ENCODE peak calls at places on chromosomes 13 and 19, in six cellular contexts. B is keratinocyte, G is fibroblast of mammary gland, N is A549, T is A673, R is neural progenitor cell. V is an unnamed sample.

GRCh38 chr13:24035411-24035810 is 125.1 kb upstream of the SPATA13 start:
- DNase-seq in B (no peak), G (no peak), N (no peak), T (no peak), R (no peak), V (no peak)

GRCh38 chr19:1513492-1514294 is 874 bp upstream of the ADAMTSL5 start:
- DNase-seq in B (no peak), G (peak), N (peak), T (peak), R (peak), V (peak)

GRCh38 chr13:51518847-51519246 is 65.4 kb upstream of the WDFY2 start:
- DNase-seq in B (no peak), G (peak), N (no peak), T (peak), R (no peak), V (no peak)

GRCh38 chr19:47428177-47428894 is 9.0 kb upstream of the MEIS3 start:
- DNase-seq in B (peak), G (peak), N (peak), T (peak), R (peak), V (peak)

GRCh38 chr19:19602136-19602712 is 16.3 kb downstream of the PBX4 start:
- DNase-seq in B (no peak), G (no peak), N (no peak), T (no peak), R (no peak), V (no peak)

GRCh38 chr13:36288794-36289391 is 8.7 kb downstream of the CCDC169 start:
- DNase-seq in B (no peak), G (no peak), N (no peak), T (peak), R (peak), V (no peak)

GRCh38 chr19:33649919-33650305 is 28.2 kb downstream of the CHST8 start:
- DNase-seq in B (no peak), G (no peak), N (no peak), T (no peak), R (no peak), V (no peak)

GRCh38 chr13:48784906-48785555 is 131.3 kb downstream of the CYSLTR2 start:
- DNase-seq in B (no peak), G (no peak), N (no peak), T (no peak), R (no peak), V (no peak)

GRCh38 chr13:48648446-48648845 is 5.3 kb upstream of the CYSLTR2 start:
- DNase-seq in B (no peak), G (no peak), N (no peak), T (no peak), R (no peak), V (no peak)

GRCh38 chr19:33269016-33269415 is 33.3 kb downstream of the CEBPA start:
- DNase-seq in B (no peak), G (no peak), N (no peak), T (no peak), R (no peak), V (no peak)

GRCh38 chr19:47848871-47849473 is 10.1 kb upstream of the TPRX2 start:
- DNase-seq in B (no peak), G (peak), N (peak), T (peak), R (peak), V (peak)

GRCh38 chr19:48543121-48543710 is 8.8 kb upstream of the SULT2B1 start:
- DNase-seq in B (peak), G (peak), N (peak), T (no peak), R (no peak), V (peak)

GRCh38 chr19:17536957-17537356 is 18.5 kb upstream of the COLGALT1 start:
- DNase-seq in B (no peak), G (peak), N (no peak), T (no peak), R (no peak), V (no peak)

GRCh38 chr13:109749365-109749764 is 37.0 kb downstream of the IRS2 start:
- DNase-seq in B (no peak), G (no peak), N (no peak), T (no peak), R (no peak), V (no peak)

GRCh38 chr13:100987993-100988392 is 313.4 kb upstream of the TMTC4 start:
- DNase-seq in B (no peak), G (peak), N (no peak), T (peak), R (peak), V (no peak)

GRCh38 chr13:73792796-73793195 is 341.4 kb downstream of the KLF12 start:
- DNase-seq in B (no peak), G (no peak), N (no peak), T (peak), R (no peak), V (no peak)

GRCh38 chr19:54473071-54473941 is at the start of gene CDC42EP5:
- DNase-seq in B (no peak), G (peak), N (no peak), T (peak), R (peak), V (peak)

GRCh38 chr13:79128158-79128557 is 277.9 kb downstream of the RBM26 start:
- DNase-seq in B (peak), G (peak), N (no peak), T (no peak), R (no peak), V (peak)

GRCh38 chr13:41196620-41197019 is 2.3 kb upstream of the KBTBD7 start:
- DNase-seq in B (no peak), G (peak), N (no peak), T (no peak), R (no peak), V (peak)

GRCh38 chr13:51107996-51108395 is 3.1 kb downstream of the C13orf42 start:
- DNase-seq in B (no peak), G (no peak), N (no peak), T (no peak), R (no peak), V (no peak)

GRCh38 chr13:52356327-52356726 is 49.6 kb downstream of the THSD1 start:
- DNase-seq in B (peak), G (peak), N (no peak), T (no peak), R (no peak), V (peak)

GRCh38 chr19:33296473-33297060 is 5.8 kb downstream of the CEBPA start:
- DNase-seq in B (no peak), G (peak), N (no peak), T (no peak), R (no peak), V (no peak)

GRCh38 chr19:28915737-28916460 is 297.1 kb downstream of the UQCRFS1 start:
- DNase-seq in B (no peak), G (no peak), N (no peak), T (no peak), R (no peak), V (no peak)

GRCh38 chr19:30856786-30857185 is 484.6 kb downstream of the ZNF536 start:
- DNase-seq in B (no peak), G (no peak), N (no peak), T (no peak), R (no peak), V (no peak)

GRCh38 chr19:12841094-12841493 is 2.8 kb downstream of the MAST1 start:
- DNase-seq in B (no peak), G (peak), N (no peak), T (no peak), R (peak), V (peak)

GRCh38 chr13:20869540-20869939 is 33.0 kb downstream of the XPO4 start:
- DNase-seq in B (no peak), G (peak), N (no peak), T (peak), R (no peak), V (peak)

GRCh38 chr13:92463134-92463533 is 763.5 kb upstream of the GPC6 start:
- DNase-seq in B (no peak), G (no peak), N (no peak), T (no peak), R (no peak), V (no peak)

GRCh38 chr13:44117351-44117750 is 237.6 kb downstream of the LACC1 start:
- DNase-seq in B (no peak), G (no peak), N (no peak), T (peak), R (no peak), V (peak)

GRCh38 chr19:29442094-29442493 is 83.7 kb upstream of the VSTM2B start:
- DNase-seq in B (no peak), G (no peak), N (no peak), T (no peak), R (no peak), V (no peak)

GRCh38 chr19:53977991-53978731 is 13.3 kb upstream of the CACNG6 start:
- DNase-seq in B (no peak), G (peak), N (peak), T (peak), R (peak), V (peak)

GRCh38 chr19:10293637-10294367 is 4.0 kb downstream of the ICAM5 start:
- DNase-seq in B (no peak), G (no peak), N (no peak), T (no peak), R (peak), V (no peak)

GRCh38 chr19:31261651-31262331 is 87.4 kb downstream of the TSHZ3 start:
- DNase-seq in B (no peak), G (no peak), N (no peak), T (peak), R (no peak), V (peak)

GRCh38 chr19:9149976-9150375 is 9.8 kb downstream of the ZNF317 start:
- DNase-seq in B (no peak), G (no peak), N (no peak), T (no peak), R (no peak), V (no peak)

GRCh38 chr13:34349091-34349722 is 531.3 kb downstream of the RFC3 start:
- DNase-seq in B (no peak), G (peak), N (no peak), T (no peak), R (no peak), V (peak)

GRCh38 chr13:74015137-74015536 is 119.1 kb downstream of the KLF12 start:
- DNase-seq in B (no peak), G (peak), N (peak), T (no peak), R (no peak), V (peak)

GRCh38 chr19:27822336-27822735 is 1390.6 kb downstream of the UQCRFS1 start:
- DNase-seq in B (no peak), G (peak), N (no peak), T (no peak), R (no peak), V (no peak)

GRCh38 chr13:33480561-33480960 is 195.0 kb upstream of the STARD13 start:
- DNase-seq in B (no peak), G (peak), N (no peak), T (no peak), R (no peak), V (no peak)

GRCh38 chr13:24671367-24672117 is 8.7 kb upstream of the ATP12A start:
- DNase-seq in B (peak), G (peak), N (peak), T (peak), R (peak), V (peak)

GRCh38 chr19:262125-262524 is 29.1 kb downstream of the PLPP2 start:
- DNase-seq in B (no peak), G (no peak), N (no peak), T (no peak), R (no peak), V (no peak)
- TF ChIP-seq CTCF in B (no peak), G (no peak), N (no peak), T (no peak), R (no peak), V (no peak)

GRCh38 chr19:38528213-38528755 is 89.5 kb downstream of the MAP4K1 start:
- DNase-seq in B (no peak), G (no peak), N (no peak), T (no peak), R (no peak), V (no peak)
- H3K4me3 ChIP-seq in B (no peak), G (no peak), N (peak), T (no peak), R (no peak), V (no peak)

DNA sequence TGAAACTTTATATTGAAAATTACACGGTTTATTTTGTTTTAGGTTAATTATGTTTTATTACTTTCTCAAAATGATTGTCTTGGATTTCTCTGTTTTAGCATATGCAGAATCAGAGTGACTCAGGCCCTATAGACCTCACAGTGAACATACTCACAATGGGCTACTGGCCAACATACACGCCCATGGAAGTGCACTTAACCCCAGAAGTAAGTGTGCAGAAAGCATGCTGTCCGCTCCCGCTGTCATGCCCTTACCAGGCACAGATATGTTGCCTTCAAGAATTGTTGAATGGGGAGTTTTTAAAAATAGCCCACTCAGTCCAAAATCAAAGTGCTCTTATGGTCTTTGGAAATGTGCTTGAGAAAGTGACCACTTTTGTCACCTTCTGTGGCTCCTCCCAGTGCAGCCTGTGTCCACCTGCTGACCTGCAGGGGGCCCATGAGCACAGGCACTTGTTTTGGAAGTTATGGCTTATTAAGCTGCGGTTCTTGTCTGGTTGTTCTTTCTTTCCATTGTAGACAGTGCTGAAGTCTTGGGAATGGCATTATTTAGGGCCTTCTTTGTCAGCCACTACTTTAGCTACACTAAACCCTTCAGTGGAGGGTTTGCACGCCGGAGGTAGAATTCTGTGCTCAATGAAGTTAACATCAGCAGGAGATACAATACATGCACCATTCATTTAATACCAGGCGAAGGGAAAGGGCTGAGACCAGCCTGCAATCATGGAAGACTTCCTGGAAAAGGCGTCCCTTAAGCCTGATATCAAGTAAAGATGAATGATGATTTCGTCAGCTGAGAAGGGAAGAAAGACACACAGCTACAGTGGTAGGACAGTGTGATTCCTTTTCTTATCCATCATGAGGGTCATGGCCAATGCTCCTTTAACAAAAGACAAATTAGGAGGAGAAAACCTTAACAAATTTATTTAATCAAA is 36.7 kb downstream of the CUL4A start:
- DNase-seq in B (no peak), G (peak), N (no peak), T (no peak), R (peak), V (peak)
- TF ChIP-seq CTCF in B (peak), G (peak), N (no peak), T (no peak), R (peak), V (peak)

GRCh38 chr19:3132971-3133792 is 2.7 kb upstream of the GNA15 start:
- DNase-seq in B (no peak), G (no peak), N (no peak), T (peak), R (no peak), V (no peak)
- H3K4me3 ChIP-seq in B (no peak), G (no peak), N (no peak), T (peak), R (no peak), V (no peak)

GRCh38 chr13:59318320-59318930 is 845.3 kb downstream of the DIAPH3 start:
- DNase-seq in B (peak), G (peak), N (peak), T (peak), R (peak), V (peak)
- TF ChIP-seq CTCF in B (peak), G (peak), N (peak), T (peak), R (peak), V (peak)

DNA sequence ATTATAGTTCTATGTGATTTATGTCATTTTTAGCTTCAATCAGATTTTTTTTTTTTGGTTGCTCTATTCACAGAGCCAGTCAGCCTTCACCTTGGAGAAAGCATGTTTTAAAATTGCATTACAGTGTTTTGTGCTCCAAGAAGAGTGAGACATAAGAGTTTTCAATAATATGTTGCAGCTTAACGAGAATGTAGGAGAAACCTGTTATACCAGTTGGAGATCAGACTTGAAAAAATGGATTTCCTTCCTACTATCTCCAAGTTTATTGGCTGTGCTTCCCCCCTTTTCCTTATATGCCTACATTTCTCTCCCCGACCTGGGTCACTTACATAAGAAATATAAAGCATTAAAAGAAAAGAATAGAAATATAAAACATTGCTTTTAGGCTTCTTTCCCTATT is 123.9 kb upstream of the ARGLU1 start:
- DNase-seq in B (no peak), G (no peak), N (no peak), T (no peak), R (no peak), V (no peak)
- H3K4me3 ChIP-seq in B (no peak), G (no peak), N (no peak), T (no peak), R (no peak), V (no peak)

DNA sequence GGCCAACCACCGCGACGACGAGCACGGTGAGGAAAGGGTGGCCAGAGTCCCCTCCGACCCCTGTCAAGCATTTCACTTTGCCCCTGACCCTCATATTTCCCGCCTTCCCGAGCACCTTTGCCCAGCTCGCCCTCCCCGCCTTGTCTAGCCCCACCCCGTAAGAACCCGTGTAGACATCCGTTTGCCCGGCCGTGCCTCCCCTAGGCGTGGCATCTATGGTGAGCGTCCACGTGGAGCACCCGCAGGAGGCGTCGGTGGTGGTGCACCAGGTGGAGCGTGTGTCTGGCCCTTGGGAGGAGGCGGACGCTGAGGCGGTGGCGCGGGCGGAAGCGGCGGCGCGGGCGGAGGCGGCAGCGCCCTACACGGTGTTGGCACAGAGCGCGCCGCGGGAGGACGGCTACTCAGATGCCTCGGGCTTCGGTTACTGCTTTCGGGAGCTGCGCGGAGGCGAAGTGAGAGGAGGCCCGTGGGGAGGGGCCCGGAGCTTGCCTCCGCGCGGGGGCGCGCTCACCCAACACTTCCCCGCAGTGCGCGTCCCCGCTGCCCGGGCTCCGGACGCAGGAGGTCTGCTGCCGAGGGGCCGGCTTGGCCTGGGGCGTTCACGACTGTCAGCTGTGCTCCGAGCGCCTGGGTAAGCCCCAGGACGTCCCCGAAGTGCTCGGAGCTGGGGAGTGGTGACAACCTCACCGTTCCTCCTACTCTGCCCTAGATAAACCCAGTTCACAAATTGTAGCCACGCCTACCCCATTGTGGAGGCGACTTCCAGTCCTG is 4.2 kb downstream of the LTBP4 start:
- DNase-seq in B (no peak), G (peak), N (peak), T (peak), R (peak), V (peak)
- TF ChIP-seq CTCF in B (peak), G (no peak), N (peak), T (peak), R (peak), V (no peak)

GRCh38 chr19:45876411-45877197 is 9.3 kb downstream of the IRF2BP1 start:
- DNase-seq in B (no peak), G (no peak), N (no peak), T (no peak), R (peak), V (peak)
- H3K4me3 ChIP-seq in B (no peak), G (no peak), N (no peak), T (no peak), R (peak), V (no peak)

V was measured in cardiac fibroblast.